ENCODE peak calls at places on chromosomes 12 and 14, in five cellular contexts. V is Peyer's patch, Z is GM10248, B is astrocyte of the cerebellum, Q is cardiac fibroblast. J is an unnamed sample.

GRCh38 chr14:90056821-90057220 is 5.0 kb upstream of the KCNK13 start:
- DNase-seq in V (no peak), Z (no peak), B (no peak), Q (no peak), J (no peak)

GRCh38 chr12:74599932-74600331 is 62.3 kb downstream of the ATXN7L3B start:
- DNase-seq in V (no peak), Z (no peak), B (no peak), Q (no peak), J (no peak)

GRCh38 chr12:5087831-5088554 is 44.3 kb downstream of the KCNA5 start:
- DNase-seq in V (no peak), Z (no peak), B (no peak), Q (no peak), J (no peak)

GRCh38 chr14:101083564-101084435 is 180.3 kb upstream of the RTL1 start:
- DNase-seq in V (no peak), Z (no peak), B (no peak), Q (no peak), J (no peak)

GRCh38 chr12:98456583-98457573 is 58.5 kb upstream of the TMPO start:
- DNase-seq in V (peak), Z (peak), B (no peak), Q (peak), J (peak)

GRCh38 chr12:123134265-123134664 is 16.6 kb downstream of the PITPNM2 start:
- DNase-seq in V (no peak), Z (no peak), B (no peak), Q (no peak), J (no peak)

GRCh38 chr12:27400856-27401255 is 45.7 kb upstream of the SMCO2 start:
- DNase-seq in V (no peak), Z (no peak), B (no peak), Q (no peak), J (no peak)

GRCh38 chr12:69252033-69252432 is 12.7 kb downstream of the CPSF6 start:
- DNase-seq in V (no peak), Z (no peak), B (no peak), Q (no peak), J (no peak)

GRCh38 chr12:112018571-112019237 is 5.5 kb downstream of the ERP29 start:
- DNase-seq in V (no peak), Z (no peak), B (peak), Q (peak), J (no peak)

GRCh38 chr14:89489796-89490506 is 72.9 kb upstream of the FOXN3 start:
- DNase-seq in V (no peak), Z (no peak), B (no peak), Q (no peak), J (no peak)

GRCh38 chr12:109157986-109158385 is 41.6 kb downstream of the ACACB start:
- DNase-seq in V (no peak), Z (no peak), B (no peak), Q (no peak), J (no peak)

DNA sequence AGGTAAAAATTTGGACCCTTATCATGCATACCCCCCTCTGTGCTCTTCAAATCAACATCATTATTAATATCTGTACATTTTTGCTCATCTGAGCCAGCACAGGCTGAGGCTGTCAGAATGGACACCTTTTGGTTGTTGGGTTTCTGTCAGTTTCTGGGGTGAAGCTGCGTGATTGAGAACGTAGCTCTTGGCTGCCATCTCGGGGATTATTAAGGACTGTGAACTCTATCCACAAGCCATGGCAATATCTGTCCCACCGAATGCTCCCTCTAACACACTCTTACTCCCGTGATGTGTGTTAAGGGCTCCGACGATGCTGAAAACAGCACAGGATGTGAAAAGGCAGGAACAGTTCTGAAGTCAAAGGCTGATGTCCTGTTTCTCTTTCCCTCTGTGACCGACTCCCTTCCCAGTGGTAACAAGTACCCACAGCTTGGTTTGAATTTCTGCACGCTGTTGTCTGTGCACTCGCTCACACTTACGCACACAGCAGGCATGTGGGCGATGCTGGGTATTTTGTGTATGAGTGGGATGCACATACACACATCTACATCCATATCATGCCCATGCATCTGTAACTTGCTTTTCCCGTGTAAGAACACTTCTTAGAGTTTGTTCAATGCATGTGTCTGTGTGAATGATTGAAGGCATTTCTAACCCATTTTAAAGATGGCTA is 405.6 kb downstream of the TMEM121 start:
- DNase-seq in V (no peak), Z (no peak), B (no peak), Q (no peak), J (no peak)
- TF ChIP-seq CTCF in V (no peak), Z (peak), B (no peak), Q (no peak), J (no peak)

GRCh38 chr12:45547822-45548221 is 181.7 kb upstream of the ARID2 start:
- DNase-seq in V (no peak), Z (peak), B (no peak), Q (peak), J (no peak)
- TF ChIP-seq CTCF in V (peak), Z (no peak), B (peak), Q (peak), J (no peak)

GRCh38 chr12:48903982-48904411 is 21.3 kb downstream of the FKBP11 start:
- DNase-seq in V (peak), Z (peak), B (peak), Q (peak), J (peak)
- TF ChIP-seq CTCF in V (peak), Z (peak), B (peak), Q (peak), J (peak)

DNA sequence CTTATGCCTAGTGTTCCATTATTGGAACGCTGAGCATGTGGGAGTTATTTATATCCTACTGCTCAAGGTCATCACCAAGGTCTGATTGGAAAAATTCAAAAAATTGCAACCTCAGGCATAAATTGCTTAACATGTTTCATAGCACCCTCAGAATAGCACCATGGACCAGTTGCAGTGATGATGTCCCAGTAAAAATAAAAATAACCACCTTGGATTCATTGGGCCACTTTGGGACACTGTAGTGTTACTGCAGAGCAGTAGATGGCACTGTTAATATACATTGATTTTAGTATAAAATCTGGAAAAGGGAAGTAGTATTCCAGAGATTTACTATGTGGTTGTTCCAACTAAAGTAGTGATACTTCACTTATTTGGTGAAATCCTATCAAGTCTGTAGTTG is 31.0 kb upstream of the PTCSC3 start:
- DNase-seq in V (no peak), Z (no peak), B (no peak), Q (peak), J (no peak)
- TF ChIP-seq CTCF in V (peak), Z (no peak), B (no peak), Q (peak), J (peak)

GRCh38 chr14:92600318-92601053 is 86.9 kb downstream of the RIN3 start:
- DNase-seq in V (no peak), Z (no peak), B (no peak), Q (peak), J (no peak)
- TF ChIP-seq CTCF in V (no peak), Z (no peak), B (peak), Q (no peak), J (no peak)